ENCODE peak calls at places on chromosomes 6 and 20, in seven cellular contexts. Q is fibroblast of lung, W is heart left ventricle, D is GM06990, P is astrocyte of the cerebellum, E is epithelial cell of esophagus, F is GM13976. K is an unnamed sample.
A peak's percentile ranks its signal among the peaks of the same experiment; 100 is the strongest.

GRCh38 chr6:166747644-166748595 is 120.9 kb upstream of the RPS6KA2 start:
- DNase-seq in Q (no peak), W (no peak), D (no peak), F (no peak), E (no peak), P (no peak), K (no peak)

GRCh38 chr6:4673861-4674260 is 102.3 kb upstream of the CDYL start:
- DNase-seq in P (no peak), F (no peak), Q (no peak), D (no peak), E (no peak), W (no peak), K (no peak)

GRCh38 chr6:55694148-55694547 is 115.2 kb upstream of the HMGCLL1 start:
- DNase-seq in W (peak; percentile 28), D (no peak), E (peak; percentile 24), P (peak; percentile 99), Q (peak; percentile 87), F (no peak), K (no peak)

GRCh38 chr6:113178349-113178748 is 678.8 kb upstream of the MARCKS start:
- DNase-seq in P (peak; percentile 18), E (peak; percentile 49), F (no peak), W (no peak), Q (peak; percentile 63), D (no peak), K (no peak)

GRCh38 chr6:64230530-64230929 is 594.9 kb downstream of the PHF3 start:
- DNase-seq in D (no peak), Q (no peak), E (no peak), F (no peak), W (no peak), P (no peak), K (no peak)

GRCh38 chr6:89662659-89663223 is 24.2 kb upstream of the LYRM2 start:
- DNase-seq in P (no peak), D (no peak), E (no peak), W (no peak), F (no peak), Q (no peak), K (no peak)

GRCh38 chr20:37194616-37195015 is 15.3 kb upstream of the MROH8 start:
- DNase-seq in D (no peak), E (no peak), P (no peak), W (no peak), F (no peak), Q (no peak), K (no peak)

GRCh38 chr6:167078745-167079144 is 44.2 kb upstream of the CCR6 start:
- DNase-seq in F (no peak), Q (no peak), P (no peak), D (no peak), W (no peak), E (no peak), K (no peak)

GRCh38 chr6:142478117-142478516 is 176.3 kb downstream of the ADGRG6 start:
- DNase-seq in Q (peak; percentile 44), D (no peak), E (peak; percentile 58), W (no peak), P (no peak), F (no peak), K (no peak)

GRCh38 chr6:89605861-89606260 is 32.7 kb downstream of the LYRM2 start:
- DNase-seq in P (no peak), E (no peak), W (no peak), Q (no peak), F (no peak), D (no peak), K (no peak)

GRCh38 chr6:17851001-17851719 is 136.3 kb downstream of the KIF13A start:
- DNase-seq in Q (peak; percentile 64), F (no peak), P (no peak), D (no peak), W (no peak), E (no peak), K (no peak)

GRCh38 chr6:154736613-154737259 is 3.5 kb downstream of the SCAF8 start:
- DNase-seq in E (no peak), F (no peak), W (no peak), D (no peak), Q (no peak), P (no peak), K (no peak)

GRCh38 chr6:87741001-87741650 is 39.1 kb upstream of the AKIRIN2 start:
- DNase-seq in W (no peak), F (no peak), Q (no peak), D (no peak), E (no peak), P (no peak), K (no peak)

GRCh38 chr6:85977661-85978060 is 335.0 kb upstream of the SYNCRIP start:
- DNase-seq in D (no peak), F (no peak), W (no peak), P (no peak), E (no peak), Q (no peak), K (no peak)

GRCh38 chr6:69768664-69769063 is 28.1 kb downstream of the LMBRD1 start:
- DNase-seq in P (no peak), D (no peak), E (no peak), W (no peak), F (no peak), Q (no peak), K (no peak)
- TF ChIP-seq CTCF in P (no peak), D (no peak), E (no peak), W (no peak), F (no peak), Q (no peak), K (no peak)

GRCh38 chr20:63411151-63411897 is 50.2 kb upstream of the CHRNA4 start:
- DNase-seq in F (no peak), D (no peak), P (no peak), E (no peak), W (no peak), Q (no peak), K (no peak)
- TF ChIP-seq CTCF in F (no peak), D (no peak), P (no peak), E (no peak), W (no peak), Q (no peak), K (no peak)

DNA sequence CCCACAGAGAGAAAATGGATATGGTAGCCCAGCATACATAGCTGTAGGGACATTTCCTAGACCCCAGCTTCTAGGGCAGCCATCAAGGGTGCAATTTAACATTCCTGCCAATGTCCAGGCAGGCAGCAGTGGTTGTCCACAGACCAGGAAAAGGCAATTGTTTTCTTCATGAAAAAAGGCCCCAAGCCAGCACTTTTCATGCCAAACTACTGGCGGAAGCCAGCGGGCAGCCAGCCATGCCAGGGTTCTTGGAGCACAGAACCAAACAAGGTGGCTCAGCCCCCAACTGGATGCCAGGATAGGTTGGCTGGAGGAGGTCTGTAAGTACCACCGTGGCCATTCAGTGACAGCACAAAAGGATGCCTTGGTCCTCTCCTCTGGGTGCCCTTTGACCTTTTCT is 94.6 kb downstream of the BANF2 start:
- DNase-seq in D (no peak), F (no peak), W (no peak), Q (no peak), E (no peak), P (no peak), K (no peak)
- TF ChIP-seq CTCF in D (no peak), F (no peak), W (no peak), Q (no peak), E (no peak), P (no peak), K (no peak)

GRCh38 chr6:149931501-149931900 is 8.6 kb upstream of the RAET1G start:
- DNase-seq in E (no peak), F (no peak), D (no peak), Q (no peak), W (no peak), P (no peak), K (no peak)

GRCh38 chr6:149925253-149925973 is 2.5 kb upstream of the RAET1G start:
- DNase-seq in E (no peak), D (no peak), P (no peak), W (no peak), F (no peak), Q (peak; percentile 9), K (no peak)

GRCh38 chr6:149925974-149926777 is 3.3 kb upstream of the RAET1G start:
- DNase-seq in D (no peak), W (peak; percentile 87), P (peak; percentile 47), Q (peak; percentile 62), E (peak; percentile 83), F (no peak), K (peak; percentile 92)

GRCh38 chr6:149933036-149933435 is 8.8 kb upstream of the ULBP2 start:
- DNase-seq in E (no peak), P (no peak), W (no peak), Q (no peak), D (no peak), F (no peak), K (no peak)

DNA sequence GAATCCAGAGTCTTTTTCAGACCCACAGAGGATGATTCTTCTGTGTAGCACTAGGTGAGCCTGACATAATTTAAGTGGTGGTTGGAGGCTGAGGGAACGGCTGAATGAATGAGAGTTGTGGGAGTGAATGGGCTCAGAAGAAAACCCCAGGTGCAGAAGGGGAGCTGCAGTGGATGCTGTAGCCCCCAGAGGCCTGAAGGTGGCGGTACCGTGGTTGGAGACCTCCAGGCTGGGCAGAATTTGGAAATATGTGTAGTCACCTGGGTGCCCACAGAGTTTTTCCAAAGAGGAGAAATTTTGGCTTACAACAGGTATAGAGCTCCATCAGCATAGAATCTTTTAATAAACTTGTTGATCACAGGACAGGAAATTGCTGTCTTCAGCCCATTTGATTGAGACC is 6.5 kb upstream of the RAET1G start:
- DNase-seq in W (no peak), Q (no peak), E (no peak), P (no peak), D (no peak), F (no peak), K (no peak)
- TF ChIP-seq CTCF in W (no peak), Q (peak; percentile 21), E (peak; percentile 39), P (peak; percentile 59), D (peak; percentile 56), F (no peak), K (no peak)

GRCh38 chr6:41462033-41462432 is 84.1 kb upstream of the FOXP4 start:
- DNase-seq in P (no peak), D (no peak), Q (no peak), W (no peak), F (no peak), E (no peak), K (no peak)

GRCh38 chr6:41464019-41464418 is 82.2 kb upstream of the FOXP4 start:
- DNase-seq in Q (no peak), D (no peak), W (no peak), P (no peak), F (no peak), E (no peak), K (no peak)

GRCh38 chr6:41464481-41464880 is 81.7 kb upstream of the FOXP4 start:
- DNase-seq in Q (peak; percentile 78), E (peak; percentile 36), P (no peak), F (no peak), W (no peak), D (no peak), K (no peak)

GRCh38 chr6:41460742-41461336 is 85.3 kb upstream of the FOXP4 start:
- DNase-seq in P (no peak), D (no peak), F (no peak), W (no peak), Q (peak; percentile 16), E (no peak), K (no peak)

GRCh38 chr6:41462980-41463930 is 82.9 kb upstream of the FOXP4 start:
- DNase-seq in Q (peak; percentile 73), W (peak; percentile 69), F (peak; percentile 81), P (no peak), D (no peak), E (peak; percentile 53), K (peak; percentile 43)
- TF ChIP-seq CTCF in Q (peak; percentile 62), W (peak; percentile 78), F (peak; percentile 79), P (peak; percentile 33), D (peak; percentile 86), E (peak; percentile 44), K (no peak)